ENCODE peak calls at places on chromosomes 6 and 20, in eight cellular contexts. One of them, this sample, is unnamed.
A peak's percentile ranks its signal among the peaks of the same experiment; 100 is the strongest.

GRCh38 chr20:43284481-43284880 is 94.8 kb upstream of the PTPRT start:
- DNase-seq in fibroblast of pulmonary artery: no peak
- DNase-seq in Calu3: no peak
- DNase-seq in glutamatergic neuron: no peak
- DNase-seq in CD4-positive, alpha-beta T cell: no peak
- DNase-seq in Caco-2: no peak
- DNase-seq in heart right ventricle: no peak
- DNase-seq in breast epithelium: no peak
- DNase-seq in this sample: no peak

GRCh38 chr6:70413829-70414494 is 654 bp downstream of the FAM135A start:
- DNase-seq in fibroblast of pulmonary artery: no peak
- DNase-seq in Calu3: no peak
- DNase-seq in glutamatergic neuron: no peak
- DNase-seq in CD4-positive, alpha-beta T cell: no peak
- DNase-seq in Caco-2: no peak
- DNase-seq in heart right ventricle: no peak
- DNase-seq in breast epithelium: no peak
- DNase-seq in this sample: no peak

GRCh38 chr20:6731951-6732580 is 35.4 kb upstream of the BMP2 start:
- DNase-seq in fibroblast of pulmonary artery: no peak
- DNase-seq in Calu3: no peak
- DNase-seq in glutamatergic neuron: no peak
- DNase-seq in CD4-positive, alpha-beta T cell: no peak
- DNase-seq in Caco-2: no peak
- DNase-seq in heart right ventricle: peak; percentile 83
- DNase-seq in breast epithelium: no peak
- DNase-seq in this sample: no peak

GRCh38 chr20:63782521-63782971 is 43.0 kb downstream of the SLC2A4RG start:
- DNase-seq in fibroblast of pulmonary artery: no peak
- DNase-seq in Calu3: no peak
- DNase-seq in glutamatergic neuron: no peak
- DNase-seq in CD4-positive, alpha-beta T cell: no peak
- DNase-seq in Caco-2: no peak
- DNase-seq in heart right ventricle: no peak
- DNase-seq in breast epithelium: no peak
- DNase-seq in this sample: no peak

GRCh38 chr20:54497931-54498718 is 22.7 kb downstream of the DOK5 start:
- DNase-seq in fibroblast of pulmonary artery: peak; percentile 59
- DNase-seq in Calu3: no peak
- DNase-seq in glutamatergic neuron: no peak
- DNase-seq in CD4-positive, alpha-beta T cell: no peak
- DNase-seq in Caco-2: no peak
- DNase-seq in heart right ventricle: no peak
- DNase-seq in breast epithelium: no peak
- DNase-seq in this sample: no peak

GRCh38 chr20:35988910-35989463 is 20.6 kb downstream of the CNBD2 start:
- DNase-seq in fibroblast of pulmonary artery: no peak
- DNase-seq in Calu3: no peak
- DNase-seq in glutamatergic neuron: no peak
- DNase-seq in CD4-positive, alpha-beta T cell: no peak
- DNase-seq in Caco-2: no peak
- DNase-seq in heart right ventricle: no peak
- DNase-seq in breast epithelium: no peak
- DNase-seq in this sample: no peak

GRCh38 chr20:61856626-61857413 is 208.9 kb downstream of the TAF4 start:
- DNase-seq in fibroblast of pulmonary artery: no peak
- DNase-seq in Calu3: no peak
- DNase-seq in glutamatergic neuron: no peak
- DNase-seq in CD4-positive, alpha-beta T cell: no peak
- DNase-seq in Caco-2: no peak
- DNase-seq in heart right ventricle: no peak
- DNase-seq in breast epithelium: no peak
- DNase-seq in this sample: no peak

GRCh38 chr20:46011631-46012482 is 3.1 kb downstream of the MMP9 start:
- DNase-seq in fibroblast of pulmonary artery: peak; percentile 46
- DNase-seq in Calu3: peak; percentile 49
- DNase-seq in glutamatergic neuron: no peak
- DNase-seq in CD4-positive, alpha-beta T cell: no peak
- DNase-seq in Caco-2: peak; percentile 61
- DNase-seq in heart right ventricle: peak; percentile 40
- DNase-seq in breast epithelium: no peak
- DNase-seq in this sample: no peak

GRCh38 chr20:58162976-58163375 is 65.5 kb downstream of the ANKRD60 start:
- DNase-seq in fibroblast of pulmonary artery: no peak
- DNase-seq in Calu3: no peak
- DNase-seq in glutamatergic neuron: no peak
- DNase-seq in CD4-positive, alpha-beta T cell: no peak
- DNase-seq in Caco-2: no peak
- DNase-seq in heart right ventricle: no peak
- DNase-seq in breast epithelium: no peak
- DNase-seq in this sample: no peak

DNA sequence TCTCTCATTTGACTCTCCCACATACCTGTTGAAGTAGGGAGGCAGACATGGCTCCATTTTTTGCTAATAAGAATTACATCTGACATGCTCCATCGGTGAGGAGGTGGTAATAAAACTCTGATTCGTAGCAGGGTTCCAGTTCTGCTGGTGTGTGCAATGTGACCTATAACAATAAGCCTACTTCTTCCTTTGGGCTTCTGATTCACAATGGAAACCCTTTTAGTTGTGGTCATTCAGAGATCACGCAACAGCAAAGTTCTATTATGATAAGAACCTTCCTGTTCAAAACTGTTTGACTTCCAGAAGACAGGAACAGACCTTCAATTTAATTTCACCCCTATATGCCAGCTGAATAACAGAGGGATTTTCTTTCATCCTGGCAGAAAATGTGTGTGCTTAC is 31.4 kb upstream of the GSTA4 start:
- DNase-seq in fibroblast of pulmonary artery: no peak
- DNase-seq in Calu3: no peak
- DNase-seq in glutamatergic neuron: no peak
- DNase-seq in CD4-positive, alpha-beta T cell: no peak
- DNase-seq in Caco-2: no peak
- DNase-seq in heart right ventricle: no peak
- DNase-seq in breast epithelium: no peak
- DNase-seq in this sample: no peak
- TF ChIP-seq CTCF in fibroblast of pulmonary artery: no peak
- TF ChIP-seq CTCF in Calu3: no peak
- TF ChIP-seq CTCF in glutamatergic neuron: no peak
- TF ChIP-seq CTCF in CD4-positive, alpha-beta T cell: no peak
- TF ChIP-seq CTCF in Caco-2: no peak
- TF ChIP-seq CTCF in heart right ventricle: no peak
- TF ChIP-seq CTCF in breast epithelium: no peak
- TF ChIP-seq CTCF in this sample: no peak

GRCh38 chr6:99276747-99277146 is 72.7 kb downstream of the FAXC start:
- DNase-seq in fibroblast of pulmonary artery: peak; percentile 3
- DNase-seq in Calu3: no peak
- DNase-seq in glutamatergic neuron: no peak
- DNase-seq in CD4-positive, alpha-beta T cell: no peak
- DNase-seq in Caco-2: no peak
- DNase-seq in heart right ventricle: no peak
- DNase-seq in breast epithelium: no peak
- DNase-seq in this sample: no peak
- TF ChIP-seq CTCF in fibroblast of pulmonary artery: no peak
- TF ChIP-seq CTCF in Calu3: no peak
- TF ChIP-seq CTCF in glutamatergic neuron: no peak
- TF ChIP-seq CTCF in CD4-positive, alpha-beta T cell: no peak
- TF ChIP-seq CTCF in Caco-2: no peak
- TF ChIP-seq CTCF in heart right ventricle: no peak
- TF ChIP-seq CTCF in breast epithelium: no peak
- TF ChIP-seq CTCF in this sample: no peak

GRCh38 chr6:144064831-144065668 is 30.3 kb downstream of the SF3B5 start:
- DNase-seq in fibroblast of pulmonary artery: no peak
- DNase-seq in Calu3: no peak
- DNase-seq in glutamatergic neuron: no peak
- DNase-seq in CD4-positive, alpha-beta T cell: no peak
- DNase-seq in Caco-2: peak; percentile 4
- DNase-seq in heart right ventricle: no peak
- DNase-seq in breast epithelium: no peak
- DNase-seq in this sample: peak; percentile 29

GRCh38 chr6:144062757-144063156 is 32.6 kb downstream of the SF3B5 start:
- DNase-seq in fibroblast of pulmonary artery: no peak
- DNase-seq in Calu3: no peak
- DNase-seq in glutamatergic neuron: no peak
- DNase-seq in CD4-positive, alpha-beta T cell: no peak
- DNase-seq in Caco-2: no peak
- DNase-seq in heart right ventricle: no peak
- DNase-seq in breast epithelium: no peak
- DNase-seq in this sample: no peak

GRCh38 chr6:144064402-144064830 is 31.0 kb downstream of the SF3B5 start:
- DNase-seq in fibroblast of pulmonary artery: no peak
- DNase-seq in Calu3: peak; percentile 7
- DNase-seq in glutamatergic neuron: peak; percentile 27
- DNase-seq in CD4-positive, alpha-beta T cell: peak; percentile 31
- DNase-seq in Caco-2: no peak
- DNase-seq in heart right ventricle: peak; percentile 12
- DNase-seq in breast epithelium: no peak
- DNase-seq in this sample: no peak

GRCh38 chr6:144063246-144063743 is 32.1 kb downstream of the SF3B5 start:
- DNase-seq in fibroblast of pulmonary artery: no peak
- DNase-seq in Calu3: no peak
- DNase-seq in glutamatergic neuron: no peak
- DNase-seq in CD4-positive, alpha-beta T cell: no peak
- DNase-seq in Caco-2: peak; percentile 6
- DNase-seq in heart right ventricle: no peak
- DNase-seq in breast epithelium: no peak
- DNase-seq in this sample: no peak

GRCh38 chr6:144063744-144064401 is 31.5 kb downstream of the SF3B5 start:
- DNase-seq in fibroblast of pulmonary artery: peak; percentile 17
- DNase-seq in Calu3: peak; percentile 84
- DNase-seq in glutamatergic neuron: peak; percentile 82
- DNase-seq in CD4-positive, alpha-beta T cell: peak; percentile 87
- DNase-seq in Caco-2: peak; percentile 89
- DNase-seq in heart right ventricle: peak; percentile 75
- DNase-seq in breast epithelium: peak; percentile 79
- DNase-seq in this sample: peak; percentile 42
- TF ChIP-seq CTCF in fibroblast of pulmonary artery: no peak
- TF ChIP-seq CTCF in Calu3: no peak
- TF ChIP-seq CTCF in glutamatergic neuron: no peak
- TF ChIP-seq CTCF in CD4-positive, alpha-beta T cell: peak; percentile 41
- TF ChIP-seq CTCF in Caco-2: peak; percentile 21
- TF ChIP-seq CTCF in heart right ventricle: peak; percentile 21
- TF ChIP-seq CTCF in breast epithelium: no peak
- TF ChIP-seq CTCF in this sample: peak; percentile 7

DNA sequence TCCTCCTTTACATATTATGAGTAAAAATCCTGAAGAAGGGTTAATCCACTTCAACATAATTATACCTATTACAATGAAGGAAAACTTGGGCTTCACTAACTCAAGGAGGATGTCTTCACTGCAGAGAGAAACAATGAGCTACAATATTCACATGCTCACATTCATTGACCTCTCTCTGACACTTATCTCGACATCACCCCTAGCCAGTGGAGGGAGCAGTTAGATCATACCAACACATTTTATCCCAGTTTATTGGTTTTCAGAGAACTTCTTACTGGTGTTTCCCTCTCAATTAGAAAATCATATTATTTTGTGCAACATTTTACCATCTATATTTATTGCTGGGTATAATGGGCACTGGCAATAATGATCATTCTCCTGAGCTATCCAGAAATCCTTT is 646.5 kb downstream of the TENT5A start:
- DNase-seq in fibroblast of pulmonary artery: peak; percentile 1
- DNase-seq in Calu3: no peak
- DNase-seq in glutamatergic neuron: no peak
- DNase-seq in CD4-positive, alpha-beta T cell: no peak
- DNase-seq in Caco-2: peak; percentile 3
- DNase-seq in heart right ventricle: no peak
- DNase-seq in breast epithelium: no peak
- DNase-seq in this sample: no peak
- TF ChIP-seq CTCF in fibroblast of pulmonary artery: no peak
- TF ChIP-seq CTCF in Calu3: no peak
- TF ChIP-seq CTCF in glutamatergic neuron: no peak
- TF ChIP-seq CTCF in CD4-positive, alpha-beta T cell: no peak
- TF ChIP-seq CTCF in Caco-2: no peak
- TF ChIP-seq CTCF in heart right ventricle: no peak
- TF ChIP-seq CTCF in breast epithelium: no peak
- TF ChIP-seq CTCF in this sample: peak; percentile 6

GRCh38 chr6:129567374-129567773 is 142.6 kb downstream of the ARHGAP18 start:
- DNase-seq in fibroblast of pulmonary artery: peak; percentile 43
- DNase-seq in Calu3: peak; percentile 35
- DNase-seq in glutamatergic neuron: peak; percentile 61
- DNase-seq in CD4-positive, alpha-beta T cell: no peak
- DNase-seq in Caco-2: peak; percentile 21
- DNase-seq in heart right ventricle: no peak
- DNase-seq in breast epithelium: no peak
- DNase-seq in this sample: no peak
- TF ChIP-seq CTCF in fibroblast of pulmonary artery: peak; percentile 55
- TF ChIP-seq CTCF in Calu3: peak; percentile 34
- TF ChIP-seq CTCF in glutamatergic neuron: peak; percentile 70
- TF ChIP-seq CTCF in CD4-positive, alpha-beta T cell: no peak
- TF ChIP-seq CTCF in Caco-2: peak; percentile 32
- TF ChIP-seq CTCF in heart right ventricle: peak; percentile 31
- TF ChIP-seq CTCF in breast epithelium: no peak
- TF ChIP-seq CTCF in this sample: peak; percentile 15

DNA sequence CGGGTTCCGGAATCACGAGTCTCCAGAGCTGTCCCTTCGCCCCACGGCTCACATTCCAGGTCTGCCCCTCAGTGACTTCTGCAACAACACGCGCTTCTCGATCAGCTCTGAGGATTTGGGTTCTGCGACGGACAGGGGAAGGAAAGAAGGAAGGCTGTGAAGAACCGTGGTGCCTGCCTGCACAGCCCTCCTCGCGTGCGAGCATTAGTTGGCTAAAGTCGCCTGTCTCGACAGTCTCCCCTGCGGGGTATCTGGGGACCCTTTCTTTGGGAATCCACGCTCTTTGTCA is 23.1 kb downstream of the VPS52 start:
- DNase-seq in fibroblast of pulmonary artery: peak; percentile 58
- DNase-seq in Calu3: no peak
- DNase-seq in glutamatergic neuron: no peak
- DNase-seq in CD4-positive, alpha-beta T cell: peak; percentile 23
- DNase-seq in Caco-2: no peak
- DNase-seq in heart right ventricle: no peak
- DNase-seq in breast epithelium: no peak
- DNase-seq in this sample: no peak
- TF ChIP-seq CTCF in fibroblast of pulmonary artery: no peak
- TF ChIP-seq CTCF in Calu3: no peak
- TF ChIP-seq CTCF in glutamatergic neuron: peak; percentile 68
- TF ChIP-seq CTCF in CD4-positive, alpha-beta T cell: peak; percentile 35
- TF ChIP-seq CTCF in Caco-2: no peak
- TF ChIP-seq CTCF in heart right ventricle: no peak
- TF ChIP-seq CTCF in breast epithelium: no peak
- TF ChIP-seq CTCF in this sample: no peak

DNA sequence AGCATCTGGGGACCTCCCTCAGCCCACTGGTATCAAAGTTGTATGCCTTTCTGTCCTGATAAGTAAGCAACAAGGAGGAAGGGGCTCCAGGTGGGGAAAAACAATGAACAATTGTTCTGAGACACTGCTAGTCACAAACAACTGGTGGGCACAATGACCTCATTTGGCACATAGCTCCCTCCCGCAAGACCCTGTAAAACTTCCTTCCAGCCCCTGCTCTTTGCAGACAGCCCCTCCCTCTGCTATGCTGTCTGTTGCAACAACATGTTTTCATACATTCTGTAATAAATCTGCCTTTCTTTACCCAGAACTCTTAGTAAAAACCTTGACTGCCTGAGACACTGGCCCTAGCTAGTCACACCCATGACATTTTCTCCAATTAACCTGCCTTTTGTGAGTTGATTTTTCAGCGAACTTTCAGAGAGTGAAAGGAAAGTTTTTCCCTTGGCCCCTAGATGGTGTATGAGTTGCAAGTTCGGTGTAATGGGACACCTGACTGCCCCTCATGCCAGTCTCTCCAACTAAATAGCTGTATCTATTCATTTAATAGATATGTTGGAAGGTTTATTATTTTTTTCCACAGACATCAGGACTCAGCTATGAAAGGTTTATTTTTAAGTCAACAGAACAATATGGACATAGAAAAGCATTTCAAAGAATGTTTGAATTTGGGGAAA is 142.3 kb upstream of the SLC22A16 start:
- DNase-seq in fibroblast of pulmonary artery: peak; percentile 18
- DNase-seq in Calu3: peak; percentile 19
- DNase-seq in glutamatergic neuron: no peak
- DNase-seq in CD4-positive, alpha-beta T cell: no peak
- DNase-seq in Caco-2: peak; percentile 5
- DNase-seq in heart right ventricle: no peak
- DNase-seq in breast epithelium: no peak
- DNase-seq in this sample: no peak
- TF ChIP-seq CTCF in fibroblast of pulmonary artery: peak; percentile 25
- TF ChIP-seq CTCF in Calu3: no peak
- TF ChIP-seq CTCF in glutamatergic neuron: no peak
- TF ChIP-seq CTCF in CD4-positive, alpha-beta T cell: no peak
- TF ChIP-seq CTCF in Caco-2: peak; percentile 13
- TF ChIP-seq CTCF in heart right ventricle: no peak
- TF ChIP-seq CTCF in breast epithelium: no peak
- TF ChIP-seq CTCF in this sample: no peak